ENCODE peak calls at places on chromosomes 7 and 10, in ten cellular contexts. One of them, this sample, is unnamed.

GRCh38 chr10:84340632-84341537 is 12.5 kb downstream of the CCSER2 start:
- DNase-seq in neural crest cell: no peak
- DNase-seq in NCI-H460: no peak
- DNase-seq in HT1080: no peak
- DNase-seq in AG20443: no peak
- DNase-seq in body of pancreas: no peak
- DNase-seq in renal cortical epithelial cell: no peak
- DNase-seq in effector CD4-positive, alpha-beta T cell: no peak
- DNase-seq in GM23338: no peak
- DNase-seq in activated CD4-positive, CD25-positive, alpha-beta regulatory T cell: no peak
- DNase-seq in this sample: no peak

GRCh38 chr7:26680616-26681015 is 183.8 kb downstream of the SKAP2 start:
- DNase-seq in neural crest cell: no peak
- DNase-seq in body of pancreas: no peak
- DNase-seq in GM23338: no peak
- DNase-seq in AG20443: no peak
- DNase-seq in renal cortical epithelial cell: no peak
- DNase-seq in NCI-H460: no peak
- DNase-seq in HT1080: no peak
- DNase-seq in effector CD4-positive, alpha-beta T cell: no peak
- DNase-seq in activated CD4-positive, CD25-positive, alpha-beta regulatory T cell: no peak
- DNase-seq in this sample: no peak

GRCh38 chr7:78435355-78435754 is 636.8 kb downstream of the PHTF2 start:
- DNase-seq in NCI-H460: no peak
- DNase-seq in renal cortical epithelial cell: peak; percentile 69
- DNase-seq in GM23338: no peak
- DNase-seq in HT1080: no peak
- DNase-seq in activated CD4-positive, CD25-positive, alpha-beta regulatory T cell: no peak
- DNase-seq in effector CD4-positive, alpha-beta T cell: no peak
- DNase-seq in AG20443: peak; percentile 7
- DNase-seq in body of pancreas: no peak
- DNase-seq in neural crest cell: no peak
- DNase-seq in this sample: no peak

GRCh38 chr10:72261323-72262018 is 12.3 kb upstream of the DDIT4 start:
- DNase-seq in effector CD4-positive, alpha-beta T cell: peak; percentile 34
- DNase-seq in neural crest cell: no peak
- DNase-seq in GM23338: no peak
- DNase-seq in AG20443: no peak
- DNase-seq in NCI-H460: peak; percentile 28
- DNase-seq in activated CD4-positive, CD25-positive, alpha-beta regulatory T cell: no peak
- DNase-seq in renal cortical epithelial cell: no peak
- DNase-seq in HT1080: no peak
- DNase-seq in body of pancreas: no peak
- DNase-seq in this sample: no peak

GRCh38 chr10:127906548-127907377 is at the start of gene PTPRE:
- DNase-seq in HT1080: peak; percentile 64
- DNase-seq in GM23338: peak; percentile 83
- DNase-seq in renal cortical epithelial cell: no peak
- DNase-seq in NCI-H460: peak; percentile 44
- DNase-seq in effector CD4-positive, alpha-beta T cell: peak; percentile 44
- DNase-seq in neural crest cell: peak; percentile 66
- DNase-seq in body of pancreas: peak; percentile 57
- DNase-seq in activated CD4-positive, CD25-positive, alpha-beta regulatory T cell: peak; percentile 40
- DNase-seq in AG20443: peak; percentile 95
- DNase-seq in this sample: peak; percentile 85

GRCh38 chr7:93817561-93817960 is 73.0 kb downstream of the TFPI2 start:
- DNase-seq in body of pancreas: no peak
- DNase-seq in effector CD4-positive, alpha-beta T cell: no peak
- DNase-seq in activated CD4-positive, CD25-positive, alpha-beta regulatory T cell: no peak
- DNase-seq in NCI-H460: no peak
- DNase-seq in GM23338: no peak
- DNase-seq in neural crest cell: no peak
- DNase-seq in HT1080: peak; percentile 33
- DNase-seq in renal cortical epithelial cell: no peak
- DNase-seq in AG20443: no peak
- DNase-seq in this sample: no peak

GRCh38 chr7:135856356-135857144 is 107.9 kb upstream of the FAM180A start:
- DNase-seq in AG20443: peak; percentile 38
- DNase-seq in neural crest cell: no peak
- DNase-seq in GM23338: no peak
- DNase-seq in HT1080: peak; percentile 62
- DNase-seq in body of pancreas: no peak
- DNase-seq in activated CD4-positive, CD25-positive, alpha-beta regulatory T cell: no peak
- DNase-seq in NCI-H460: no peak
- DNase-seq in renal cortical epithelial cell: peak; percentile 92
- DNase-seq in effector CD4-positive, alpha-beta T cell: no peak
- DNase-seq in this sample: no peak

GRCh38 chr7:7946486-7946885 is 22.1 kb upstream of the GLCCI1 start:
- DNase-seq in effector CD4-positive, alpha-beta T cell: no peak
- DNase-seq in GM23338: no peak
- DNase-seq in HT1080: no peak
- DNase-seq in renal cortical epithelial cell: no peak
- DNase-seq in AG20443: no peak
- DNase-seq in activated CD4-positive, CD25-positive, alpha-beta regulatory T cell: no peak
- DNase-seq in neural crest cell: no peak
- DNase-seq in body of pancreas: no peak
- DNase-seq in NCI-H460: no peak
- DNase-seq in this sample: no peak

This sample was measured in mesothelial cell of epicardium.